ENCODE peak calls at places on chromosomes 7 and 10, in seven cellular contexts. G is PC-3; L is kidney; K is DND-41; Z is nephron progenitor cell; X is activated CD8-positive, alpha-beta T cell treated with anti-CD3 and anti-CD28 coated beads for 36 hours; V is pancreas. Q is an unnamed sample.

GRCh38 chr7:106766551-106766950 is 98.5 kb upstream of the PIK3CG start:
- DNase-seq in Z (no peak), G (no peak), V (no peak), K (no peak), X (no peak), L (no peak), Q (no peak)

GRCh38 chr7:151250181-151251095 is 1.9 kb upstream of the SMARCD3 start:
- DNase-seq in L (peak), Z (no peak), G (no peak), X (no peak), K (no peak), V (no peak), Q (no peak)

GRCh38 chr10:28849309-28849708 is 172.0 kb downstream of the BAMBI start:
- DNase-seq in K (no peak), Z (no peak), X (no peak), G (peak), L (no peak), V (no peak), Q (no peak)

GRCh38 chr10:68099736-68100135 is 9.6 kb upstream of the MYPN start:
- DNase-seq in Z (no peak), G (no peak), V (no peak), L (no peak), K (no peak), X (no peak), Q (no peak)

GRCh38 chr10:105797234-105797890 is 1156.3 kb downstream of the SORCS3 start:
- DNase-seq in K (no peak), V (peak), L (no peak), X (no peak), Z (no peak), G (peak), Q (peak)

GRCh38 chr10:45428611-45429510 is 54.8 kb downstream of the ALOX5 start:
- DNase-seq in L (no peak), Z (no peak), V (peak), X (no peak), G (no peak), K (no peak), Q (no peak)

GRCh38 chr10:79929409-79929904 is 19.4 kb downstream of the SFTPD start:
- DNase-seq in V (peak), L (peak), K (peak), G (peak), Z (peak), X (peak), Q (peak)

GRCh38 chr7:44415047-44415446 is 75.4 kb downstream of the NUDCD3 start:
- DNase-seq in V (no peak), L (no peak), G (peak), Z (no peak), X (no peak), K (no peak), Q (no peak)

GRCh38 chr7:159015081-159015893 is 129.4 kb downstream of the VIPR2 start:
- DNase-seq in L (peak), K (no peak), V (no peak), G (peak), Z (no peak), X (no peak), Q (peak)

GRCh38 chr7:149570784-149571183 is 73.2 kb upstream of the ZNF746 start:
- DNase-seq in K (no peak), L (no peak), X (no peak), Z (no peak), V (no peak), G (no peak), Q (no peak)

GRCh38 chr10:43437141-43437860 is 390 bp downstream of the ZNF487 start:
- DNase-seq in G (peak), V (no peak), K (no peak), L (no peak), Z (no peak), X (no peak), Q (no peak)

GRCh38 chr7:38330861-38331709 is 57.6 kb upstream of the TARP start:
- DNase-seq in K (peak), Z (peak), V (no peak), L (no peak), G (no peak), X (peak), Q (no peak)

GRCh38 chr10:7045891-7046599 is 364.8 kb downstream of the SFMBT2 start:
- DNase-seq in Z (no peak), G (no peak), L (no peak), X (peak), K (peak), V (no peak), Q (no peak)

GRCh38 chr7:40836218-40836617 is 701.4 kb downstream of the SUGCT start:
- DNase-seq in G (peak), X (no peak), Z (no peak), K (no peak), V (no peak), L (no peak), Q (no peak)

GRCh38 chr10:30422981-30423654 is 10.9 kb upstream of the MAP3K8 start:
- DNase-seq in K (no peak), L (peak), Z (peak), V (no peak), X (no peak), G (peak), Q (peak)

GRCh38 chr7:128247640-128248194 is 6.6 kb downstream of the LEP start:
- DNase-seq in V (no peak), L (no peak), Z (no peak), G (peak), K (no peak), X (no peak), Q (no peak)

GRCh38 chr7:86411804-86412203 is 231.9 kb upstream of the GRM3 start:
- DNase-seq in V (no peak), X (no peak), G (peak), Z (no peak), K (no peak), L (no peak), Q (no peak)

GRCh38 chr7:39252916-39253315 is 275.2 kb downstream of the POU6F2 start:
- DNase-seq in L (no peak), X (no peak), Z (no peak), V (no peak), K (no peak), G (no peak), Q (no peak)

GRCh38 chr10:103917326-103918052 is 495 bp downstream of the STN1 start:
- DNase-seq in X (peak), L (peak), Z (peak), G (no peak), K (no peak), V (no peak), Q (peak)

GRCh38 chr10:96959733-96960132 is 127.6 kb downstream of the LCOR start:
- DNase-seq in L (no peak), V (no peak), G (no peak), Z (no peak), X (no peak), K (no peak), Q (no peak)

GRCh38 chr7:150824379-150825177 is 24.0 kb downstream of the TMEM176A start:
- DNase-seq in L (no peak), G (no peak), K (no peak), X (no peak), Z (no peak), V (no peak), Q (no peak)

GRCh38 chr7:111763221-111763791 is 201.0 kb upstream of the IMMP2L start:
- DNase-seq in G (peak), L (no peak), K (peak), Z (peak), V (no peak), X (peak), Q (peak)

GRCh38 chr10:78664929-78665525 is 403.7 kb upstream of the ZMIZ1 start:
- DNase-seq in V (no peak), L (no peak), Z (no peak), K (peak), X (peak), G (peak), Q (no peak)

GRCh38 chr10:19946791-19947190 is 130.6 kb downstream of the PLXDC2 start:
- DNase-seq in L (peak), K (no peak), X (no peak), Z (no peak), V (no peak), G (no peak), Q (no peak)

GRCh38 chr10:98339790-98340189 is 71.8 kb upstream of the LOXL4 start:
- DNase-seq in Z (no peak), L (no peak), K (no peak), X (no peak), G (no peak), V (no peak), Q (no peak)

DNA sequence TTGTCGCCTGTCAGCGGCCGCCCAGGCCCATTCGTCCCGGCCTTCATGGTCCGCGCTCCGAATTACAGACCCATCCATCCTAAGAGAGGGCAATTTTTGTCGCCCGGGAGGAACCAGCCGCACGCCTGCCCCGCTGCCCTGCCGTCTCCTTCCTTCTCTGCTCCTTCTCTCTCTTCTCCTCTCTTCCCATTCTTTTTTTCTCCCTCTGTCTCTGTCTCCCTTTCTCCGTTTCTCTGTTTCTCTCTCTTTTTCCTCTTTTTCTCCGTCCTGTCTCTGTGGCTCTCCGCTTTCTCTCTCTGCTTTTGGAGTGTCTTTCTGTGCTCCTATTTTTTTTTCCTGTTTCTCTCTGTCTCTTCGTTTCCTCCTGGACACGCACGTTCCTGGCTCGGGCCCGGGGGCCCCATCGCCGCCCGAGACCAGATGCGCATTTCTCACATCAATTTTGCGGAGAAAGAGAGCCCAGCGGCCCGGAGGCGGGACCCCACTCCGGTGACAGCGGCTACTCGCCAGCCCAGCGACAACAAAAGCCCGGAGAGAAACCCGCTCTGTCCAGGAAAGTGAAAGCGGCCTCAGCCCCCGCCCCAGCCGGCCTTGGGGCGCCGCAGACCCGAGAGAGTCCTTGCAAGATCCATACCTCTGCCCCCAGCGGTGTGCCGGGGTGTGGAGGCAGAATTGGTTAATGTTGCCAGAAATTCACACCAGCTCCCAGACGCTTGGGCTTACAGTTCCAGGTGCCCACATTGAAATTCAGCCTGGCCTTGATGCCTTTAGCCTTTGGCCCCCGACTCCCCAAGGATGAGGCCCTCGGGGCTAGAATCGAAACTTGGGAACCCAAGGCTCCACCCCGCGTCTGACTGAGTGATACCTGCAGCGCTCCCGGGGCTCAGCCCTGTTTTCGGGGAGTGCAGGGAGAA is 4.1 kb downstream of the LBX1 start:
- DNase-seq in G (no peak), X (no peak), L (no peak), K (no peak), Z (peak), V (no peak), Q (no peak)
- TF ChIP-seq CTCF in G (no peak), X (peak), L (no peak), K (no peak), Z (no peak), V (no peak), Q (no peak)

GRCh38 chr10:70669732-70670317 is 2.5 kb upstream of the ADAMTS14 start:
- DNase-seq in L (no peak), G (no peak), K (no peak), V (no peak), X (no peak), Z (no peak), Q (no peak)

GRCh38 chr10:70671229-70671588 is 1.1 kb upstream of the ADAMTS14 start:
- DNase-seq in K (no peak), Z (no peak), V (no peak), X (no peak), L (no peak), G (no peak), Q (no peak)

GRCh38 chr10:70672993-70673928 is 955 bp downstream of the ADAMTS14 start:
- DNase-seq in X (no peak), L (no peak), V (no peak), K (no peak), Z (no peak), G (peak), Q (peak)

GRCh38 chr10:70672165-70672992 is at the start of gene ADAMTS14:
- DNase-seq in X (peak), K (peak), L (no peak), G (peak), V (no peak), Z (peak), Q (peak)

GRCh38 chr10:70671619-70672164 is 614 bp upstream of the ADAMTS14 start:
- DNase-seq in X (no peak), G (no peak), V (no peak), K (no peak), L (no peak), Z (no peak), Q (no peak)
- TF ChIP-seq CTCF in X (no peak), G (peak), V (no peak), K (no peak), L (no peak), Z (no peak), Q (peak)

GRCh38 chr10:124296121-124296812 is 122.5 kb downstream of the OAT start:
- DNase-seq in G (no peak), Z (no peak), V (no peak), X (peak), K (no peak), L (no peak), Q (peak)
- TF ChIP-seq CTCF in G (no peak), Z (no peak), V (no peak), X (no peak), K (no peak), L (no peak), Q (no peak)

GRCh38 chr7:139523199-139523941 is at the start of gene CLEC2L:
- DNase-seq in K (no peak), Z (peak), V (no peak), L (no peak), G (no peak), X (no peak), Q (peak)
- TF ChIP-seq CTCF in K (no peak), Z (no peak), V (no peak), L (no peak), G (no peak), X (no peak), Q (no peak)

Q was measured in hepatocyte.